ENCODE peak calls at places on chromosomes 3 and 15, in five cellular contexts. W, L, E, M and S are unnamed samples.

GRCh38 chr15:50929062-50929461 is 20.6 kb downstream of the AP4E1 start:
- DNase-seq in E (no peak), W (no peak), M (no peak), L (no peak), S (no peak)

GRCh38 chr3:32392530-32393302 is 1.1 kb downstream of the CMTM7 start:
- DNase-seq in E (peak), W (peak), L (peak), M (peak), S (no peak)

GRCh38 chr15:91593081-91593480 is 260.4 kb upstream of the SLCO3A1 start:
- DNase-seq in M (no peak), W (no peak), E (peak), L (no peak), S (no peak)

GRCh38 chr3:123799544-123800351 is 84.4 kb downstream of the MYLK start:
- DNase-seq in E (no peak), W (peak), L (no peak), M (no peak), S (peak)

GRCh38 chr15:32730677-32731654 is 13.2 kb downstream of the GREM1 start:
- DNase-seq in E (peak), M (no peak), W (no peak), L (no peak), S (peak)

GRCh38 chr3:113255854-113256615 is 44.7 kb downstream of the BOC start:
- DNase-seq in E (no peak), M (no peak), W (no peak), L (no peak), S (no peak)

GRCh38 chr3:190862209-190863118 is at the start of gene GMNC:
- DNase-seq in E (peak), M (peak), L (peak), W (peak), S (peak)

GRCh38 chr3:9088431-9089353 is 125.4 kb upstream of the RAD18 start:
- DNase-seq in E (peak), W (peak), M (no peak), L (no peak), S (no peak)

GRCh38 chr3:260911-261310 is 64.3 kb downstream of the CHL1 start:
- DNase-seq in M (no peak), L (no peak), W (no peak), E (no peak), S (no peak)

GRCh38 chr15:77982127-77982490 is 95.4 kb downstream of the TBC1D2B start:
- DNase-seq in L (no peak), M (no peak), E (no peak), W (no peak), S (peak)

GRCh38 chr3:150130404-150131100 is 159.9 kb upstream of the PFN2 start:
- DNase-seq in W (no peak), L (no peak), M (no peak), E (no peak), S (no peak)

GRCh38 chr3:184780981-184781515 is 30.9 kb upstream of the VPS8 start:
- DNase-seq in W (no peak), E (no peak), M (no peak), L (no peak), S (no peak)

GRCh38 chr3:27721717-27722564 is at the start of gene EOMES:
- DNase-seq in W (no peak), E (peak), L (peak), M (no peak), S (peak)

GRCh38 chr15:40543631-40544294 is 21.1 kb downstream of the CCDC32 start:
- DNase-seq in W (no peak), E (no peak), M (no peak), L (no peak), S (no peak)

GRCh38 chr3:52272831-52273230 is 5.6 kb downstream of the WDR82 start:
- DNase-seq in M (no peak), W (no peak), E (no peak), L (peak), S (no peak)